ENCODE peak calls at places on chromosomes 5 and 9, in nine cellular contexts. G, U, Z, A, K, H, J, R and T are unnamed samples.

GRCh38 chr5:158496624-158497023 is 603.1 kb downstream of the EBF1 start:
- DNase-seq in G (no peak), U (no peak), Z (no peak), A (no peak), K (no peak), H (no peak), J (no peak), R (no peak), T (no peak)

GRCh38 chr5:64506567-64507321 is 929 bp downstream of the RGS7BP start:
- DNase-seq in G (no peak), U (no peak), Z (no peak), A (no peak), K (no peak), H (no peak), J (no peak), R (no peak), T (peak; percentile 10)

GRCh38 chr5:170504598-170505266 is 912 bp downstream of the KCNIP1 start:
- DNase-seq in G (no peak), U (no peak), Z (no peak), A (no peak), K (no peak), H (no peak), J (no peak), R (no peak), T (no peak)

GRCh38 chr5:95163079-95163478 is 121.8 kb downstream of the MCTP1 start:
- DNase-seq in G (no peak), U (no peak), Z (no peak), A (no peak), K (peak; percentile 22), H (no peak), J (no peak), R (no peak), T (no peak)

GRCh38 chr9:110241491-110242321 is 14.6 kb downstream of the TXN start:
- DNase-seq in G (no peak), U (peak; percentile 72), Z (no peak), A (no peak), K (no peak), H (no peak), J (no peak), R (no peak), T (no peak)

GRCh38 chr9:93668261-93668871 is 92.0 kb downstream of the PHF2 start:
- DNase-seq in G (no peak), U (no peak), Z (peak; percentile 9), A (no peak), K (no peak), H (no peak), J (peak; percentile 4), R (no peak), T (no peak)

GRCh38 chr9:5013379-5013778 is 28.3 kb downstream of the JAK2 start:
- DNase-seq in G (no peak), U (no peak), Z (no peak), A (no peak), K (no peak), H (no peak), J (no peak), R (no peak), T (no peak)

GRCh38 chr9:38160613-38161215 is 91.7 kb upstream of the SHB start:
- DNase-seq in G (peak; percentile 51), U (peak; percentile 31), Z (peak; percentile 26), A (no peak), K (peak; percentile 77), H (peak; percentile 77), J (peak; percentile 74), R (peak; percentile 53), T (peak; percentile 79)

GRCh38 chr5:154356256-154356655 is 89.5 kb upstream of the SAP30L start:
- DNase-seq in G (no peak), U (peak; percentile 52), Z (no peak), A (no peak), K (no peak), H (peak; percentile 68), J (no peak), R (no peak), T (no peak)

GRCh38 chr9:122265265-122265900 is 701 bp downstream of the MRRF start:
- DNase-seq in G (no peak), U (no peak), Z (no peak), A (no peak), K (no peak), H (peak; percentile 43), J (peak; percentile 28), R (peak; percentile 51), T (no peak)

GRCh38 chr9:90783552-90783951 is 18.1 kb upstream of the SYK start:
- DNase-seq in G (no peak), U (no peak), Z (no peak), A (no peak), K (no peak), H (no peak), J (no peak), R (no peak), T (no peak)

GRCh38 chr9:99948896-99949295 is 42.4 kb downstream of the STX17 start:
- DNase-seq in G (no peak), U (no peak), Z (no peak), A (no peak), K (no peak), H (peak; percentile 24), J (peak; percentile 8), R (no peak), T (no peak)

GRCh38 chr5:101212942-101213514 is 309.9 kb upstream of the ST8SIA4 start:
- DNase-seq in G (no peak), U (no peak), Z (no peak), A (no peak), K (no peak), H (no peak), J (no peak), R (no peak), T (no peak)

GRCh38 chr5:98031926-98032325 is 741.5 kb upstream of the RGMB start:
- DNase-seq in G (no peak), U (no peak), Z (no peak), A (no peak), K (no peak), H (no peak), J (no peak), R (no peak), T (no peak)

GRCh38 chr5:64166201-64166959 is 737 bp downstream of the RNF180 start:
- DNase-seq in G (no peak), U (no peak), Z (peak; percentile 49), A (peak; percentile 9), K (no peak), H (peak; percentile 17), J (no peak), R (no peak), T (peak; percentile 4)

GRCh38 chr5:93192107-93192506 is 388.9 kb downstream of the NR2F1-AS1 start:
- DNase-seq in G (no peak), U (peak; percentile 77), Z (no peak), A (no peak), K (no peak), H (peak; percentile 77), J (no peak), R (no peak), T (no peak)

GRCh38 chr5:174571662-174572397 is 152.6 kb upstream of the MSX2 start:
- DNase-seq in G (no peak), U (peak; percentile 95), Z (no peak), A (peak; percentile 63), K (no peak), H (peak; percentile 99), J (peak; percentile 26), R (no peak), T (no peak)

GRCh38 chr9:88972401-88972800 is 18.9 kb upstream of the S1PR3 start:
- DNase-seq in G (no peak), U (no peak), Z (no peak), A (no peak), K (no peak), H (no peak), J (no peak), R (no peak), T (no peak)

GRCh38 chr9:116482740-116483139 is 204.4 kb upstream of the TRIM32 start:
- DNase-seq in G (no peak), U (no peak), Z (no peak), A (no peak), K (peak; percentile 27), H (peak; percentile 18), J (no peak), R (no peak), T (no peak)

GRCh38 chr9:98222885-98223640 is 30.6 kb upstream of the CORO2A start:
- DNase-seq in G (no peak), U (peak; percentile 100), Z (no peak), A (peak; percentile 80), K (no peak), H (peak; percentile 99), J (no peak), R (no peak), T (no peak)

GRCh38 chr9:137048655-137049543 is 2.9 kb upstream of the NPDC1 start:
- DNase-seq in G (no peak), U (no peak), Z (no peak), A (peak; percentile 54), K (no peak), H (no peak), J (no peak), R (no peak), T (no peak)

DNA sequence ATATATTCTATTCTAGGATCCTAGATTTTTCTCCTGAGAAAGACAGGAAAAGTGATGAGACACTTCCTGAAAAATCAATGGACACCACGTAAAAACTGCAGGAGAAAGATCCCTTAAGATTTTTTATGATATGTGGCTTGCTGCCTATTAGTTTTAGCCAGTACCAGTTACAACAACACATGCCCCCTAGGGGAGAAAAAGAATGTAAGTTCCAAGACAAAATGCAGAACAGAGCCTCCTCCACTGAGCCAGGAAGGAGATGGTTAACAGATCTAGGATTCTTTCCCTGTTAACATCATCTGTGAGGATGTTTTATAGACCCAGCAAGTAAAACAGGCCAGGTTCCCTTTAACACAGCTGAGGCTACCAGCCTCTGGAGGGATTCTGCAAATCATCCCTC is 574.7 kb downstream of the TLE4 start:
- DNase-seq in G (no peak), U (peak; percentile 9), Z (no peak), A (no peak), K (no peak), H (peak; percentile 18), J (no peak), R (no peak), T (no peak)
- TF ChIP-seq CTCF in G (no peak), U (peak; percentile 26), Z (no peak), A (no peak), K (no peak), H (no peak), J (no peak), R (no peak), T (peak; percentile 49)

GRCh38 chr5:141641634-141642278 is 5.0 kb downstream of the RELL2 start:
- DNase-seq in G (no peak), U (peak; percentile 93), Z (no peak), A (no peak), K (no peak), H (peak; percentile 83), J (no peak), R (no peak), T (no peak)
- TF ChIP-seq CTCF in G (no peak), U (no peak), Z (no peak), A (no peak), K (no peak), H (peak; percentile 25), J (no peak), R (no peak), T (no peak)

DNA sequence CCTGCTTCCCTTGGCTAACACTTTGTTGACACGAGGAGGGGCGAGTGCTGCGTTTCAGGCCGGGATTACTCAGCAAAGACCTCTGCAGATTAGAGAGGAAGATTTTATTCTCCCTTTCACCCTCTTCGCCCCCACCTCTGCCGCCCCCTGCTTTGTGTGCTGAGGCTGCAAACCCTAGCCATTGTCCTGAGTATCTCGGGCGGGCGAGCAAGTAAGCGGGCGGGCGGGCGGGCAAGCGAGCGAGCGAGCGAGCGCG is 6.0 kb downstream of the ISL1 start:
- DNase-seq in G (no peak), U (no peak), Z (no peak), A (no peak), K (no peak), H (no peak), J (no peak), R (no peak), T (no peak)
- TF ChIP-seq CTCF in G (no peak), U (no peak), Z (no peak), A (no peak), K (no peak), H (no peak), J (no peak), R (no peak), T (no peak)

GRCh38 chr9:26954050-26954508 is 2.1 kb upstream of the IFT74 start:
- DNase-seq in G (no peak), U (no peak), Z (no peak), A (no peak), K (no peak), H (no peak), J (no peak), R (peak; percentile 24), T (no peak)
- TF ChIP-seq CTCF in G (no peak), U (no peak), Z (no peak), A (no peak), K (no peak), H (no peak), J (no peak), R (no peak), T (no peak)